ENCODE peak calls at places on chromosomes 13 and 19, in seven cellular contexts. U is suprapubic skin, B is GM12878, Y is spleen, E is endothelial cell of umbilical vein, D is breast epithelium, N is H1. A is an unnamed sample.

GRCh38 chr19:47239610-47240296 is 8.8 kb upstream of the BBC3 start:
- DNase-seq in Y (peak; percentile 91), D (no peak), U (no peak), B (no peak), E (peak; percentile 74), N (no peak), A (no peak)

GRCh38 chr19:38617283-38617763 is 430 bp downstream of the MAP4K1 start:
- DNase-seq in B (peak; percentile 9), D (no peak), N (no peak), U (no peak), E (no peak), Y (peak; percentile 74), A (no peak)

GRCh38 chr19:55672418-55672817 is 2.6 kb upstream of the EPN1 start:
- DNase-seq in N (no peak), U (no peak), D (no peak), B (no peak), E (no peak), Y (no peak), A (no peak)

GRCh38 chr13:25778302-25778701 is 273.5 kb downstream of the SHISA2 start:
- DNase-seq in U (no peak), D (no peak), B (no peak), Y (no peak), N (no peak), E (no peak), A (no peak)

GRCh38 chr13:76522083-76522755 is 364.0 kb downstream of the KCTD12 start:
- DNase-seq in E (no peak), D (no peak), N (no peak), U (no peak), Y (peak; percentile 32), B (no peak), A (no peak)

GRCh38 chr19:1291761-1292418 is 6.2 kb downstream of the EFNA2 start:
- DNase-seq in B (no peak), N (no peak), Y (no peak), U (no peak), D (no peak), E (no peak), A (no peak)

GRCh38 chr13:77457989-77458388 is 77.5 kb upstream of the SCEL start:
- DNase-seq in B (no peak), E (no peak), Y (no peak), U (no peak), N (no peak), D (no peak), A (no peak)

GRCh38 chr13:110509478-110509926 is 52.0 kb downstream of the RAB20 start:
- DNase-seq in Y (no peak), D (no peak), E (no peak), N (no peak), B (no peak), U (no peak), A (no peak)

GRCh38 chr13:112928020-112928931 is 40.7 kb upstream of the MCF2L start:
- DNase-seq in U (no peak), N (no peak), Y (no peak), E (no peak), D (no peak), B (no peak), A (no peak)

GRCh38 chr13:110829486-110829885 is 85.4 kb downstream of the ANKRD10 start:
- DNase-seq in B (no peak), U (no peak), Y (no peak), N (no peak), D (no peak), E (no peak), A (no peak)

GRCh38 chr19:2231621-2232221 is 4.4 kb downstream of the PLEKHJ1 start:
- DNase-seq in Y (no peak), N (no peak), E (no peak), U (no peak), B (no peak), D (no peak), A (no peak)

GRCh38 chr13:41008349-41008980 is 10.7 kb downstream of the ELF1 start:
- DNase-seq in Y (no peak), E (no peak), B (no peak), U (no peak), D (no peak), N (no peak), A (no peak)

GRCh38 chr19:55333870-55334269 is 5.8 kb upstream of the KMT5C start:
- DNase-seq in U (no peak), D (no peak), E (no peak), B (no peak), Y (no peak), N (no peak), A (no peak)

GRCh38 chr19:37361994-37362393 is 8.9 kb upstream of the ZNF527 start:
- DNase-seq in N (no peak), B (no peak), Y (no peak), U (no peak), E (peak; percentile 93), D (no peak), A (no peak)

GRCh38 chr19:44866672-44867071 is 20.6 kb downstream of the NECTIN2 start:
- DNase-seq in U (no peak), N (no peak), E (no peak), D (no peak), B (no peak), Y (no peak), A (no peak)

GRCh38 chr19:39725995-39726394 is 11.8 kb downstream of the CLC start:
- DNase-seq in U (no peak), B (no peak), N (no peak), E (no peak), D (no peak), Y (no peak), A (no peak)

GRCh38 chr19:567296-567900 is 5.0 kb upstream of the BSG start:
- DNase-seq in D (no peak), U (no peak), B (no peak), E (no peak), N (no peak), Y (no peak), A (no peak)

GRCh38 chr13:42494157-42494556 is 79.8 kb upstream of the TNFSF11 start:
- DNase-seq in E (peak; percentile 30), U (no peak), Y (no peak), N (no peak), B (no peak), D (no peak), A (no peak)

GRCh38 chr13:100523437-100523836 is 65.2 kb downstream of the GGACT start:
- DNase-seq in Y (no peak), E (no peak), U (no peak), N (no peak), D (no peak), B (no peak), A (no peak)

GRCh38 chr13:112718318-112718717 is 28.5 kb downstream of the ATP11A start:
- DNase-seq in B (no peak), D (no peak), N (no peak), Y (peak; percentile 57), E (no peak), U (peak; percentile 52), A (no peak)

GRCh38 chr19:12778020-12778904 is 2.9 kb upstream of the HOOK2 start:
- DNase-seq in B (no peak), U (peak; percentile 90), E (peak; percentile 73), N (no peak), Y (peak; percentile 92), D (peak; percentile 85), A (no peak)

GRCh38 chr13:88802886-88803285 is 1131.7 kb downstream of the SLITRK5 start:
- DNase-seq in B (no peak), Y (no peak), D (no peak), N (no peak), E (no peak), U (no peak), A (no peak)

GRCh38 chr19:9958451-9958850 is 22.1 kb upstream of the OLFM2 start:
- DNase-seq in Y (no peak), D (no peak), B (no peak), E (no peak), U (no peak), N (no peak), A (no peak)

GRCh38 chr19:1853295-1854031 is 5.2 kb upstream of the REXO1 start:
- DNase-seq in D (peak; percentile 87), N (no peak), E (peak; percentile 79), U (peak; percentile 92), B (peak; percentile 43), Y (peak; percentile 95), A (no peak)

GRCh38 chr19:2970201-2970838 is 7.0 kb upstream of the TLE6 start:
- DNase-seq in U (no peak), B (no peak), E (no peak), D (no peak), N (no peak), Y (no peak), A (no peak)

GRCh38 chr19:54532528-54532927 is 29.9 kb downstream of the LAIR2 start:
- DNase-seq in D (no peak), N (no peak), E (no peak), U (no peak), B (peak; percentile 77), Y (no peak), A (no peak)

GRCh38 chr13:39970177-39970846 is 314.9 kb downstream of the COG6 start:
- DNase-seq in D (no peak), Y (no peak), N (no peak), B (no peak), E (no peak), U (no peak), A (no peak)
- H3K27ac ChIP-seq in D (no peak overlapping the region), Y (no peak overlapping the region), N (no peak overlapping the region), B (no peak overlapping the region), E (no peak overlapping the region), U (no peak overlapping the region), A (no peak overlapping the region)

DNA sequence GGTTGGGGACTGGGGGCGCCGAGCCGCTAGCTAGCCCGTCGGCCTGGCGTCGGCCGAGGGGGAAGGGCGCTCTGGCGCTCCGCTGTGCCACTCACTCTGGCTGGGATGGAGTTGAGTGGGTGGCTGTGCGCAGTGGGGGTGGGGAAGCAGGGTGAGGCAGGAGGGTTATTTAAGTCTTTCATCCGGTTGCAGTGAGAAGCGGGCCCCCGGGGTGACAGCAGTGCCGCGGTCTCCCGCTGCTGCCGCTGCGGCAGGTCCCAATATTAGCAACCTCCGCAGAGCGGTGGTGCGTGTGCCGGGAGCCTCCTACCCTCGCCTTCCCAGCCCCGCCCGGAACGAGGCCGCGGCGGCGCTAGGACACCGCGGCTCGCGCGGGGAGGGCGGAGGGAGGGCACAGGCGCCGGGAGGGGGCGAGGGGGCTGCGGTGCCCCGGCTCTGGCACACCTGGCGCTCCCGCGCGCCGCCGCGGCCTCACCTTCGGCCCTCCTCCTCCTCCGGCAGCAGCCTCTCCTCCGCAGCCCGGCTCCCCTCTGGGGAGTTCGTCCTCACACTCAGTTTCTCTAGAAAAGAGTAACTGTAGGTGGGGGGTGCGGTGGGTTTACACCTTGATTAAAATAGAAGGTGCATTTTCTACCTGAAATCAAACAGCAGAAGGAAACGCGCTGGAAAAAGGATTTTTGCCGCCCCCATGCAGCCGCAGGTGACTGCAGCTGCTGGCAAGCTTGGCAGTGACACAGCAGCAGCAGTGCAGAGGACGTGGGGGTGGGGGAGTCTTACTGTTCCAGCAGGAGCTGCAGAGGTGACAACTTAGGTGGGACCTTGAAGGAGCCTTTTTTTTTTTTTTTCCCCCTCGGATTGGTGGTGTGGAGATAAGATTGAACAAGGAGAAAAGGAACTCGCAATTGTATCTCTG is 4.5 kb downstream of the FGF9 start:
- DNase-seq in B (no peak), U (no peak), E (no peak), D (no peak), Y (peak; percentile 81), N (no peak), A (no peak)
- H3K4me3 ChIP-seq in B (peak overlapping the region; percentile 8), U (peak overlapping the region; percentile 56), E (no peak overlapping the region), D (peak overlapping the region; percentile 69), Y (peak overlapping the region; percentile 74), N (peak overlapping the region; percentile 52), A (peak overlapping the region; percentile 77)

GRCh38 chr13:58472483-58472882 is 840.9 kb downstream of the PCDH17 start:
- DNase-seq in B (no peak), Y (no peak), U (no peak), D (no peak), E (peak; percentile 46), N (no peak), A (no peak)
- TF ChIP-seq POLR2AphosphoS5 in B (no peak), Y (no peak), U (no peak), D (no peak), E (no peak), N (no peak), A (no peak)

GRCh38 chr19:15936173-15936572 is 1.8 kb upstream of the CYP4F11 start:
- DNase-seq in D (no peak), B (no peak), Y (no peak), E (no peak), U (no peak), N (no peak), A (no peak)
- H3K27ac ChIP-seq in D (no peak overlapping the region), B (no peak overlapping the region), Y (no peak overlapping the region), E (no peak overlapping the region), U (no peak overlapping the region), N (no peak overlapping the region), A (no peak overlapping the region)